ENCODE peak calls at places on chromosomes 1 and 21, in five cellular contexts. U, F, L, I and N are unnamed samples.

GRCh38 chr1:1943834-1944570 is 24.9 kb upstream of the TMEM52 start:
- DNase-seq in I (no peak), U (peak), L (peak), F (no peak), N (peak)

GRCh38 chr1:52738863-52739406 is 12.7 kb downstream of the ZYG11B start:
- DNase-seq in L (no peak), U (no peak), F (no peak), I (no peak), N (no peak)

GRCh38 chr1:226912587-226913176 is 27.4 kb upstream of the COQ8A start:
- DNase-seq in U (peak), L (peak), I (peak), F (no peak), N (peak)

GRCh38 chr1:226889616-226890330 is 19.4 kb downstream of the PSEN2 start:
- DNase-seq in F (no peak), I (no peak), U (no peak), L (no peak), N (no peak)

GRCh38 chr1:11301593-11301992 is 28.6 kb downstream of the UBIAD1 start:
- DNase-seq in I (no peak), L (no peak), U (no peak), F (no peak), N (no peak)

GRCh38 chr1:186609183-186609582 is 71.0 kb downstream of the PTGS2 start:
- DNase-seq in L (no peak), F (no peak), I (no peak), U (no peak), N (no peak)

GRCh38 chr1:67118191-67118590 is 16.6 kb downstream of the C1orf141 start:
- DNase-seq in F (no peak), L (no peak), U (no peak), I (no peak), N (no peak)

GRCh38 chr21:30625449-30625848 is 5.0 kb downstream of the KRTAP20-4 start:
- DNase-seq in I (no peak), U (no peak), F (no peak), L (no peak), N (no peak)

GRCh38 chr1:6624712-6625578 is at the start of gene THAP3:
- DNase-seq in U (peak), L (peak), I (peak), F (peak), N (peak)

GRCh38 chr21:37565530-37566223 is 199.1 kb downstream of the DYRK1A start:
- DNase-seq in L (peak), I (peak), F (peak), U (no peak), N (peak)